ENCODE peak calls at places on chromosome 14, in eight cellular contexts. M, W, A, E, F, R, O and I are unnamed samples.

GRCh38 chr14:71610797-71611196 is 321.4 kb upstream of the RGS6 start:
- DNase-seq in M (no peak), W (no peak), A (peak; percentile 32), E (no peak), F (no peak), R (no peak), O (no peak), I (no peak)

GRCh38 chr14:105497671-105498429 is 6.8 kb downstream of the TEDC1 start:
- DNase-seq in M (no peak), W (no peak), A (no peak), E (no peak), F (no peak), R (peak; percentile 50), O (no peak), I (no peak)

GRCh38 chr14:95651028-95651427 is 35.2 kb upstream of the TCL1B start:
- DNase-seq in M (no peak), W (no peak), A (no peak), E (no peak), F (no peak), R (no peak), O (no peak), I (no peak)

GRCh38 chr14:76717508-76717907 is 43.8 kb upstream of the VASH1 start:
- DNase-seq in M (no peak), W (no peak), A (no peak), E (no peak), F (no peak), R (no peak), O (no peak), I (no peak)

GRCh38 chr14:75521415-75522199 is 662 bp upstream of the BATF start:
- DNase-seq in M (no peak), W (no peak), A (no peak), E (no peak), F (no peak), R (peak; percentile 69), O (no peak), I (no peak)

GRCh38 chr14:77605392-77605978 is 11.0 kb downstream of the SPTLC2 start:
- DNase-seq in M (no peak), W (no peak), A (no peak), E (no peak), F (no peak), R (no peak), O (no peak), I (no peak)

GRCh38 chr14:55712505-55712904 is 132.5 kb downstream of the KTN1 start:
- DNase-seq in M (no peak), W (no peak), A (peak; percentile 24), E (no peak), F (no peak), R (no peak), O (no peak), I (no peak)

GRCh38 chr14:104009297-104009696 is 67.0 kb upstream of the RD3L start:
- DNase-seq in M (no peak), W (no peak), A (no peak), E (no peak), F (no peak), R (no peak), O (no peak), I (no peak)

GRCh38 chr14:100115726-100116125 is 43.7 kb downstream of the DEGS2 start:
- DNase-seq in M (no peak), W (no peak), A (no peak), E (no peak), F (no peak), R (no peak), O (no peak), I (peak; percentile 49)

GRCh38 chr14:50778757-50779483 is 52.0 kb downstream of the NIN start:
- DNase-seq in M (no peak), W (no peak), A (no peak), E (peak; percentile 48), F (no peak), R (no peak), O (no peak), I (no peak)

GRCh38 chr14:63777024-63777423 is 49.2 kb upstream of the SGPP1 start:
- DNase-seq in M (no peak), W (peak; percentile 24), A (peak; percentile 2), E (peak; percentile 81), F (no peak), R (no peak), O (no peak), I (no peak)

GRCh38 chr14:67358914-67359313 is 690 bp downstream of the ATP6V1D start:
- DNase-seq in M (no peak), W (no peak), A (no peak), E (no peak), F (no peak), R (no peak), O (no peak), I (no peak)

GRCh38 chr14:51004801-51005526 is 60.7 kb upstream of the PYGL start:
- DNase-seq in M (no peak), W (no peak), A (peak; percentile 11), E (peak; percentile 54), F (no peak), R (no peak), O (no peak), I (no peak)

GRCh38 chr14:99410019-99410418 is 70.6 kb downstream of the SETD3 start:
- DNase-seq in M (no peak), W (no peak), A (no peak), E (no peak), F (no peak), R (peak; percentile 8), O (no peak), I (no peak)

GRCh38 chr14:72810201-72810600 is 83.7 kb downstream of the DPF3 start:
- DNase-seq in M (no peak), W (no peak), A (no peak), E (no peak), F (peak; percentile 7), R (peak; percentile 69), O (peak; percentile 1), I (no peak)

GRCh38 chr14:105089746-105090492 is 24.7 kb upstream of the GPR132 start:
- DNase-seq in M (no peak), W (no peak), A (no peak), E (no peak), F (no peak), R (no peak), O (no peak), I (no peak)

GRCh38 chr14:85252011-85252410 is 277.9 kb upstream of the FLRT2 start:
- DNase-seq in M (no peak), W (peak; percentile 53), A (no peak), E (peak; percentile 29), F (no peak), R (no peak), O (no peak), I (no peak)

GRCh38 chr14:73248294-73248868 is 11.1 kb downstream of the PAPLN start:
- DNase-seq in M (no peak), W (no peak), A (no peak), E (peak; percentile 35), F (no peak), R (no peak), O (no peak), I (no peak)

GRCh38 chr14:65637780-65638179 is 225.2 kb downstream of the FUT8 start:
- DNase-seq in M (no peak), W (no peak), A (no peak), E (no peak), F (no peak), R (peak; percentile 79), O (no peak), I (no peak)

GRCh38 chr14:68789002-68789797 is 3.7 kb downstream of the ZFP36L1 start:
- DNase-seq in M (peak; percentile 80), W (peak; percentile 52), A (peak; percentile 86), E (peak; percentile 82), F (peak; percentile 82), R (peak; percentile 87), O (peak; percentile 75), I (peak; percentile 46)

GRCh38 chr14:34711808-34712712 is 2.3 kb downstream of the CFL2 start:
- DNase-seq in M (no peak), W (no peak), A (no peak), E (peak; percentile 36), F (no peak), R (peak; percentile 6), O (no peak), I (no peak)

GRCh38 chr14:31206536-31207286 is 882 bp downstream of the HECTD1 start:
- DNase-seq in M (peak; percentile 31), W (no peak), A (peak; percentile 42), E (peak; percentile 48), F (peak; percentile 23), R (peak; percentile 87), O (peak; percentile 24), I (peak; percentile 32)

GRCh38 chr14:103136388-103137271 is 13.4 kb downstream of the TNFAIP2 start:
- DNase-seq in M (peak; percentile 71), W (peak; percentile 9), A (peak; percentile 75), E (peak; percentile 73), F (no peak), R (no peak), O (no peak), I (no peak)

GRCh38 chr14:74579447-74580274 is 32.4 kb downstream of the LTBP2 start:
- DNase-seq in M (no peak), W (peak; percentile 60), A (no peak), E (peak; percentile 83), F (no peak), R (no peak), O (no peak), I (no peak)

GRCh38 chr14:105168979-105169507 is 467 bp upstream of the JAG2 start:
- DNase-seq in M (peak; percentile 76), W (no peak), A (no peak), E (no peak), F (no peak), R (no peak), O (no peak), I (no peak)

GRCh38 chr14:72476657-72477499 is 417.0 kb downstream of the DPF3 start:
- DNase-seq in M (no peak), W (no peak), A (no peak), E (peak; percentile 92), F (peak; percentile 17), R (peak; percentile 84), O (peak; percentile 37), I (no peak)

GRCh38 chr14:46322076-46322475 is 329.5 kb downstream of the RPL10L start:
- DNase-seq in M (no peak), W (no peak), A (no peak), E (no peak), F (no peak), R (no peak), O (no peak), I (no peak)

GRCh38 chr14:91714805-91715204 is 17.1 kb downstream of the CATSPERB start:
- DNase-seq in M (peak; percentile 30), W (no peak), A (no peak), E (no peak), F (peak; percentile 8), R (no peak), O (no peak), I (no peak)

GRCh38 chr14:100815478-100816285 is 10.2 kb upstream of the MEG3 start:
- DNase-seq in M (no peak), W (peak; percentile 16), A (no peak), E (peak; percentile 74), F (no peak), R (no peak), O (no peak), I (no peak)